ENCODE peak calls at places on chromosomes 6 and 20, in eight cellular contexts. N is stimulated activated CD8-positive, alpha-beta memory T cell treated with anti-CD3 and anti-CD28 coated beads, Interleukin-2, amount 100 ng/mL, for 1 hour; O is T-helper 1 cell; F is A172; L is heart right ventricle; I is stimulated activated CD4-positive, alpha-beta T cell treated with anti-CD3 and anti-CD28 coated beads, Interleukin-15, amount 100 ng/mL, for 24 hours; S is HEK293T; K is GM10248. D is an unnamed sample.

GRCh38 chr20:21527908-21528307 is 14.0 kb upstream of the NKX2-2 start:
- DNase-seq in F (no peak), L (no peak), K (no peak), S (no peak), I (no peak), O (no peak), N (no peak), D (no peak)

GRCh38 chr20:46767127-46767761 is 57.8 kb downstream of the SLC2A10 start:
- DNase-seq in N (no peak), K (peak), O (no peak), L (no peak), S (peak), F (peak), I (peak), D (peak)

GRCh38 chr6:127547909-127548649 is 28.9 kb upstream of the C6orf58 start:
- DNase-seq in O (no peak), L (no peak), N (no peak), F (no peak), K (no peak), S (no peak), I (no peak), D (peak)

GRCh38 chr20:8148501-8148900 is 16.4 kb downstream of the PLCB1 start:
- DNase-seq in K (no peak), O (no peak), F (no peak), L (no peak), N (no peak), I (no peak), S (no peak), D (no peak)

GRCh38 chr6:111972714-111973678 is 80.9 kb upstream of the CCN6 start:
- DNase-seq in S (no peak), F (peak), N (peak), I (peak), O (peak), K (no peak), L (no peak), D (no peak)

GRCh38 chr20:57347393-57347792 is 3.7 kb upstream of the RAE1 start:
- DNase-seq in F (no peak), N (no peak), O (no peak), I (no peak), S (no peak), L (no peak), K (no peak), D (no peak)

GRCh38 chr20:49674383-49675352 is 39.0 kb downstream of the B4GALT5 start:
- DNase-seq in S (no peak), L (no peak), I (no peak), F (peak), N (no peak), O (no peak), K (no peak), D (peak)

GRCh38 chr6:18053071-18053475 is 65.6 kb upstream of the KIF13A start:
- DNase-seq in F (no peak), L (no peak), N (no peak), I (no peak), K (no peak), O (no peak), S (no peak), D (no peak)

GRCh38 chr6:104325341-104326172 is 534.2 kb downstream of the HACE1 start:
- DNase-seq in K (peak), F (peak), I (peak), N (no peak), O (no peak), L (no peak), S (peak), D (peak)

GRCh38 chr20:17518339-17519052 is 12.7 kb downstream of the BFSP1 start:
- DNase-seq in F (no peak), K (no peak), I (no peak), S (peak), L (no peak), O (no peak), N (no peak), D (peak)

GRCh38 chr6:53926505-53926904 is 131.7 kb downstream of the LRRC1 start:
- DNase-seq in N (no peak), K (no peak), L (no peak), O (no peak), F (peak), I (no peak), S (no peak), D (no peak)

GRCh38 chr6:134063121-134063965 is 10.9 kb upstream of the SLC2A12 start:
- DNase-seq in F (no peak), O (no peak), I (no peak), N (no peak), S (peak), L (no peak), K (no peak), D (no peak)

GRCh38 chr20:34472246-34472925 is 43.8 kb upstream of the DYNLRB1 start:
- DNase-seq in I (no peak), S (peak), F (peak), O (no peak), N (no peak), K (no peak), L (no peak), D (no peak)

GRCh38 chr20:1313236-1313964 is 15.5 kb downstream of the SDCBP2 start:
- DNase-seq in K (peak), I (peak), S (peak), L (peak), N (peak), O (peak), F (peak), D (peak)

GRCh38 chr6:33850869-33851541 is 47.2 kb upstream of the MLN start:
- DNase-seq in L (no peak), N (no peak), K (no peak), O (no peak), F (no peak), I (no peak), S (no peak), D (no peak)

GRCh38 chr6:46129634-46130505 is at the start of gene ENPP4:
- DNase-seq in F (no peak), L (peak), S (peak), K (peak), I (peak), O (peak), N (peak), D (peak)

GRCh38 chr20:44728835-44729342 is 13.7 kb downstream of the CCN5 start:
- DNase-seq in O (no peak), S (peak), N (no peak), L (peak), F (peak), I (no peak), K (no peak), D (peak)

GRCh38 chr6:105879902-105880547 is 206.1 kb upstream of the PRDM1 start:
- DNase-seq in K (no peak), I (peak), N (no peak), F (no peak), O (no peak), S (no peak), L (no peak), D (no peak)

GRCh38 chr6:36319834-36320233 is 16.9 kb downstream of the BNIP5 start:
- DNase-seq in O (no peak), S (no peak), I (no peak), N (no peak), K (no peak), L (no peak), F (no peak), D (no peak)

GRCh38 chr6:72579865-72580264 is 42.0 kb upstream of the KCNQ5 start:
- DNase-seq in N (no peak), O (no peak), K (no peak), L (no peak), I (no peak), F (no peak), S (no peak), D (no peak)

GRCh38 chr20:61295726-61296628 is 43.9 kb downstream of the CDH4 start:
- DNase-seq in N (no peak), O (no peak), L (no peak), F (peak), I (no peak), S (no peak), K (no peak), D (no peak)

GRCh38 chr6:28206527-28207243 is 18.4 kb upstream of the ZSCAN9 start:
- DNase-seq in L (no peak), O (no peak), N (no peak), K (no peak), F (no peak), S (no peak), I (no peak), D (no peak)

GRCh38 chr6:39897699-39898098 is 36.6 kb downstream of the MOCS1 start:
- DNase-seq in I (no peak), L (no peak), K (no peak), F (no peak), N (no peak), O (no peak), S (no peak), D (no peak)

GRCh38 chr20:24735263-24735662 is 213.8 kb upstream of the CST7 start:
- DNase-seq in O (no peak), F (peak), S (no peak), K (no peak), L (no peak), N (no peak), I (no peak), D (no peak)

GRCh38 chr6:28825732-28826293 is 98.0 kb downstream of the TRIM27 start:
- DNase-seq in I (no peak), O (no peak), F (no peak), L (no peak), S (no peak), K (no peak), N (no peak), D (no peak)

GRCh38 chr6:13765570-13765969 is 48.8 kb downstream of the MCUR1 start:
- DNase-seq in K (no peak), F (peak), N (no peak), I (no peak), L (no peak), S (no peak), O (no peak), D (peak)

GRCh38 chr20:53381568-53382262 is 211.9 kb downstream of the ZNF217 start:
- DNase-seq in N (no peak), L (no peak), K (no peak), S (no peak), F (no peak), O (no peak), I (no peak), D (no peak)

GRCh38 chr20:13458860-13459451 is 179.8 kb downstream of the TASP1 start:
- DNase-seq in I (peak), N (no peak), K (peak), L (no peak), F (peak), S (peak), O (no peak), D (peak)

GRCh38 chr6:147017153-147017552 is 187.1 kb upstream of the STXBP5 start:
- DNase-seq in O (no peak), I (no peak), K (no peak), S (no peak), F (no peak), N (no peak), L (no peak), D (no peak)

GRCh38 chr6:38149526-38149925 is 330.0 kb downstream of the ZFAND3 start:
- DNase-seq in O (no peak), N (no peak), L (no peak), S (no peak), F (no peak), K (no peak), I (no peak), D (no peak)

GRCh38 chr6:75098709-75099108 is 107.1 kb downstream of the COL12A1 start:
- DNase-seq in S (peak), L (peak), O (no peak), F (peak), K (no peak), I (no peak), N (no peak), D (no peak)

GRCh38 chr6:19812512-19813119 is 24.6 kb upstream of the ID4 start:
- DNase-seq in O (no peak), K (no peak), L (no peak), F (peak), N (no peak), S (peak), I (no peak), D (no peak)

GRCh38 chr6:133804263-133804662 is 84.7 kb upstream of the TCF21 start:
- DNase-seq in L (no peak), S (no peak), K (no peak), N (no peak), O (no peak), I (no peak), F (no peak), D (no peak)

GRCh38 chr6:6749791-6750434 is 161.4 kb downstream of the LY86 start:
- DNase-seq in L (peak), I (peak), F (peak), N (no peak), K (no peak), O (no peak), S (no peak), D (no peak)

GRCh38 chr6:37972994-37973757 is 153.6 kb downstream of the ZFAND3 start:
- DNase-seq in S (no peak), N (no peak), L (no peak), O (no peak), K (no peak), F (no peak), I (no peak), D (no peak)

GRCh38 chr20:47577271-47577670 is 75.6 kb downstream of the NCOA3 start:
- DNase-seq in L (no peak), S (no peak), I (no peak), F (no peak), N (no peak), K (no peak), O (no peak), D (peak)

GRCh38 chr20:59455392-59456341 is 148.7 kb upstream of the PHACTR3 start:
- DNase-seq in S (peak), F (no peak), K (no peak), I (no peak), N (no peak), O (no peak), L (peak), D (no peak)

GRCh38 chr6:3835055-3835731 is 14.0 kb upstream of the FAM50B start:
- DNase-seq in I (no peak), S (no peak), L (no peak), O (no peak), K (no peak), F (no peak), N (no peak), D (no peak)

GRCh38 chr6:26157150-26157837 is 70.1 kb downstream of the HFE start:
- DNase-seq in I (peak), N (no peak), O (peak), K (peak), S (peak), F (no peak), L (peak), D (peak)

D was measured in HAP-1.